ENCODE peak calls at places on chromosome 21, in ten cellular contexts. F is Peyer's patch; Y is psoas muscle; V is effector memory CD4-positive, alpha-beta T cell; W is lung; Z is uterus; G is brain microvascular endothelial cell; C is hepatocyte; B is spleen; L is fibroblast of lung. K is an unnamed sample. For H3K27me3, the result is how much of the 10 kb centered on the place peaks cover.

GRCh38 chr21:29078884-29079765 is 5.7 kb upstream of the CCT8 start:
- DNase-seq in F (no peak), Y (no peak), V (no peak), W (peak), Z (no peak), G (no peak), C (no peak), B (no peak), L (no peak), K (no peak)

GRCh38 chr21:15436031-15436430 is 293.8 kb upstream of the USP25 start:
- DNase-seq in F (no peak), Y (no peak), V (no peak), W (no peak), Z (no peak), G (no peak), C (no peak), B (no peak), L (no peak), K (no peak)

GRCh38 chr21:25857308-25858099 is 122.7 kb downstream of the GABPA start:
- DNase-seq in F (no peak), Y (no peak), V (no peak), W (no peak), Z (no peak), G (no peak), C (no peak), B (no peak), L (peak), K (no peak)

GRCh38 chr21:29245104-29245643 is 53.5 kb upstream of the BACH1 start:
- DNase-seq in F (no peak), Y (no peak), V (no peak), W (no peak), Z (no peak), G (no peak), C (no peak), B (no peak), L (no peak), K (no peak)

GRCh38 chr21:31158789-31159581 is 120.7 kb upstream of the KRTAP19-8 start:
- DNase-seq in F (no peak), Y (no peak), V (no peak), W (no peak), Z (no peak), G (no peak), C (no peak), B (no peak), L (peak), K (no peak)

GRCh38 chr21:38894899-38895298 is 89.2 kb downstream of the ETS2 start:
- DNase-seq in F (no peak), Y (no peak), V (no peak), W (no peak), Z (no peak), G (no peak), C (no peak), B (no peak), L (no peak), K (no peak)

GRCh38 chr21:39788383-39788782 is 43.4 kb downstream of the IGSF5 start:
- DNase-seq in F (peak), Y (peak), V (no peak), W (peak), Z (peak), G (peak), C (peak), B (peak), L (peak), K (peak)

GRCh38 chr21:42393443-42393950 is 2.4 kb downstream of the TMPRSS3 start:
- DNase-seq in F (no peak), Y (no peak), V (no peak), W (no peak), Z (no peak), G (no peak), C (no peak), B (no peak), L (no peak), K (no peak)

GRCh38 chr21:20308586-20308985 is 689.6 kb upstream of the NCAM2 start:
- DNase-seq in F (no peak), Y (no peak), V (no peak), W (no peak), Z (no peak), G (no peak), C (no peak), B (no peak), L (no peak), K (no peak)

GRCh38 chr21:16033193-16033592 is 303.4 kb downstream of the USP25 start:
- DNase-seq in F (no peak), Y (no peak), V (no peak), W (no peak), Z (no peak), G (no peak), C (no peak), B (no peak), L (no peak), K (no peak)

GRCh38 chr21:20443558-20444155 is 554.6 kb upstream of the NCAM2 start:
- DNase-seq in F (no peak), Y (no peak), V (no peak), W (no peak), Z (no peak), G (no peak), C (peak), B (no peak), L (no peak), K (no peak)

GRCh38 chr21:42341776-42342542 is 8.8 kb downstream of the TFF2 start:
- DNase-seq in F (no peak), Y (no peak), V (no peak), W (no peak), Z (no peak), G (no peak), C (no peak), B (peak), L (no peak), K (peak)

GRCh38 chr21:28215214-28215954 is 777.3 kb downstream of the LTN1 start:
- DNase-seq in F (no peak), Y (no peak), V (no peak), W (no peak), Z (peak), G (peak), C (no peak), B (no peak), L (peak), K (no peak)

GRCh38 chr21:20353351-20353750 is 644.9 kb upstream of the NCAM2 start:
- DNase-seq in F (no peak), Y (no peak), V (no peak), W (no peak), Z (no peak), G (no peak), C (no peak), B (no peak), L (no peak), K (no peak)

GRCh38 chr21:32844653-32845443 is 73.3 kb upstream of the PAXBP1 start:
- DNase-seq in F (no peak), Y (no peak), V (no peak), W (no peak), Z (no peak), G (peak), C (peak), B (no peak), L (peak), K (no peak)

GRCh38 chr21:32844076-32844475 is 72.5 kb upstream of the PAXBP1 start:
- DNase-seq in F (no peak), Y (no peak), V (no peak), W (no peak), Z (no peak), G (no peak), C (no peak), B (no peak), L (no peak), K (no peak)

DNA sequence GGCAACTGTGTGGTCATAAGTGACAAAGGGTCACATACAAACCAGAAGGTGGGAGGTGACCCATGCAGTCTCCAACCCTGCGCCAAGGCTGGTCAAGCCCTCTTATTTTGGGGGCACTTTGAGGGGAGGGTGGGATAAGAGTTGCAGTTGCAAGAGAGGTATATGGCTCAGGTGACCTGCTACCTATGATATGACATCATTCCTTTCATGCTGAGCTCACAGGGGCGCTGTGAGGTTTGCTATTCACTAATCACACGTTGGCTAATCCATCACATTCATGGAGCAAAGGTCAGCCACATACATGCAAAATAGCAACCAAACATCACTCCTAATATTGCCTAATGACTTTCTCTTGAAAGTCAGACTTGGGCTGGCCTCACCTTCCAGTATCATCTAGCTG is 72.0 kb upstream of the PAXBP1 start:
- DNase-seq in F (no peak), Y (no peak), V (no peak), W (no peak), Z (no peak), G (no peak), C (no peak), B (no peak), L (no peak), K (no peak)
- H3K27me3 ChIP-seq in F (under half), Y (under half), V (under half), W (under half), Z (under half), G (under half), C (under half), B (under half), L (under half), K (under half)

GRCh38 chr21:41315726-41316125 is 875 bp upstream of the FAM3B start:
- DNase-seq in F (no peak), Y (no peak), V (no peak), W (no peak), Z (no peak), G (no peak), C (no peak), B (no peak), L (no peak), K (no peak)
- H3K27me3 ChIP-seq in F (under half), Y (under half), V (under half), W (under half), Z (under half), G (under half), C (under half), B (under half), L (under half), K (under half)

GRCh38 chr21:36564647-36565046 is 84.7 kb upstream of the CLDN14 start:
- DNase-seq in F (no peak), Y (no peak), V (no peak), W (no peak), Z (no peak), G (no peak), C (no peak), B (no peak), L (no peak), K (no peak)
- H3K27me3 ChIP-seq in F (under half), Y (under half), V (under half), W (under half), Z (under half), G (under half), C (under half), B (under half), L (under half), K (under half)

GRCh38 chr21:46265736-46266525 is 19.5 kb downstream of the MCM3AP start:
- DNase-seq in F (no peak), Y (no peak), V (no peak), W (no peak), Z (no peak), G (no peak), C (no peak), B (no peak), L (no peak), K (no peak)
- H3K27me3 ChIP-seq in F (under half), Y (under half), V (under half), W (under half), Z (under half), G (under half), C (under half), B (under half), L (under half), K (under half)

GRCh38 chr21:33027401-33028185 is 1.9 kb downstream of the OLIG2 start:
- DNase-seq in F (no peak), Y (no peak), V (no peak), W (no peak), Z (no peak), G (no peak), C (no peak), B (no peak), L (no peak), K (no peak)

GRCh38 chr21:33025471-33026298 is at the start of gene OLIG2:
- DNase-seq in F (no peak), Y (no peak), V (no peak), W (no peak), Z (no peak), G (no peak), C (no peak), B (no peak), L (no peak), K (no peak)

GRCh38 chr21:33026878-33027400 is 1.2 kb downstream of the OLIG2 start:
- DNase-seq in F (no peak), Y (no peak), V (no peak), W (no peak), Z (no peak), G (no peak), C (no peak), B (no peak), L (no peak), K (no peak)

GRCh38 chr21:33025106-33025470 is 647 bp upstream of the OLIG2 start:
- DNase-seq in F (no peak), Y (no peak), V (no peak), W (no peak), Z (no peak), G (no peak), C (no peak), B (no peak), L (no peak), K (no peak)

DNA sequence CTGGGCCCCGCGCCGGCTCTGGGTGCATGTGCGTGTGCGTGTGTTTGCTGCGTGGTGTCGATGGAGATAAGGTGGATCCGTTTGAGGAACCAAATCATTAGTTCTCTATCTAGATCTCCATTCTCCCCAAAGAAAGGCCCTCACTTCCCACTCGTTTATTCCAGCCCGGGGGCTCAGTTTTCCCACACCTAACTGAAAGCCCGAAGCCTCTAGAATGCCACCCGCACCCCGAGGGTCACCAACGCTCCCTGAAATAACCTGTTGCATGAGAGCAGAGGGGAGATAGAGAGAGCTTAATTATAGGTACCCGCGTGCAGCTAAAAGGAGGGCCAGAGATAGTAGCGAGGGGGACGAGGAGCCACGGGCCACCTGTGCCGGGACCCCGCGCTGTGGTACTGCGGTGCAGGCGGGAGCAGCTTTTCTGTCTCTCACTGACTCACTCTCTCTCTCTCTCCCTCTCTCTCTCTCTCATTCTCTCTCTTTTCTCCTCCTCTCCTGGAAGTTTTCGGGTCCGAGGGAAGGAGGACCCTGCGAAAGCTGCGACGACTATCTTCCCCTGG is 644 bp downstream of the OLIG2 start:
- DNase-seq in F (no peak), Y (no peak), V (no peak), W (no peak), Z (no peak), G (no peak), C (no peak), B (no peak), L (no peak), K (no peak)
- H3K27me3 ChIP-seq in F (half or more), Y (half or more), V (half or more), W (under half), Z (half or more), G (half or more), C (half or more), B (half or more), L (half or more), K (half or more)

GRCh38 chr21:36709868-36710728 is 11.2 kb downstream of the SIM2 start:
- DNase-seq in F (peak), Y (no peak), V (no peak), W (no peak), Z (no peak), G (no peak), C (no peak), B (peak), L (no peak), K (peak)

GRCh38 chr21:36710729-36711048 is 11.8 kb downstream of the SIM2 start:
- DNase-seq in F (peak), Y (no peak), V (no peak), W (no peak), Z (no peak), G (no peak), C (no peak), B (peak), L (no peak), K (no peak)

GRCh38 chr21:36707763-36708511 is 9.0 kb downstream of the SIM2 start:
- DNase-seq in F (peak), Y (no peak), V (no peak), W (no peak), Z (no peak), G (no peak), C (no peak), B (no peak), L (no peak), K (peak)

GRCh38 chr21:36708512-36709029 is 9.7 kb downstream of the SIM2 start:
- DNase-seq in F (peak), Y (no peak), V (no peak), W (no peak), Z (no peak), G (no peak), C (no peak), B (peak), L (no peak), K (no peak)

DNA sequence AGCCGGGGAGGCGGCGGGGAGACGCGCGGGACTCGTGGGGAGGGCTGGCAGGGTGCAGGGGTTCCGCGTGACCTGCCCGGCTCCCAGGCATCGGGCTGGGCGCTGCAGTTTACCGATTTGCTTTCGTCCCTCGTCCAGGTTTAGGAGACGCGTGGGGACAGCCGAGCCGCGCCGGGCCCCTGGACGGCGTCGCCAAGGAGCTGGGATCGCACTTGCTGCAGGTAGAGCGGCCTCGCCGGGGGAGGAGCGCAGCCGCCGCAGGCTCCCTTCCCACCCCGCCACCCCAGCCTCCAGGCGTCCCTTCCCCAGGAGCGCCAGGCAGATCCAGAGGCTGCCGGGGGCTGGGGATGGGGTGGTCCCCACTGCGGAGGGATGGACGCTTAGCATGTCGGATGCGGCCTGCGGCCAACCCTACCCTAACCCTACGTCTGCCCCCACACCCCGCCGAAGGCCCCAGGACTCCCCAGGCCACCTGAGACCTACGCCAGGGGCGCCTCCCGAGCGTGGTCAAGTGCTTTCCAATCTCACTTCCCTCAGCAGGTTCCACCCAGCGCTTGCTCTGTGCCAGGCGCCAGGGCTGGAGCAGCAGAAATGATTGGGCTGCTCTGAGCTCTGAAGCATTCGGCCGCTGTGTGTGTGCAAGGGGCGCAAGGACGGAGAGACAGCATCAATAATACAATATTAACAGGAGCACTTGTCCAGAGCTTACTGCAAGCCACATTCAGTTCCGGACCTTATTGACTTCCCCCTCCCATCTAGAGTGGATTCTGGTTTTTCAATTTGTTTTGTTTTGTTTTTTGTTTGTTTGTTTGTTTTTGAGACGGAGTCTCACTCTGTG is 10.3 kb downstream of the SIM2 start:
- DNase-seq in F (peak), Y (no peak), V (no peak), W (no peak), Z (no peak), G (no peak), C (no peak), B (peak), L (no peak), K (peak)
- H3K27me3 ChIP-seq in F (half or more), Y (under half), V (half or more), W (under half), Z (half or more), G (half or more), C (half or more), B (half or more), L (half or more), K (half or more)

GRCh38 chr21:33128538-33128937 is 58.6 kb downstream of the OLIG1 start:
- DNase-seq in F (no peak), Y (no peak), V (no peak), W (no peak), Z (no peak), G (no peak), C (no peak), B (no peak), L (no peak), K (no peak)

GRCh38 chr21:33127154-33127893 is 57.4 kb downstream of the OLIG1 start:
- DNase-seq in F (peak), Y (peak), V (no peak), W (peak), Z (peak), G (peak), C (peak), B (peak), L (peak), K (peak)

GRCh38 chr21:33125981-33126380 is 56.0 kb downstream of the OLIG1 start:
- DNase-seq in F (no peak), Y (no peak), V (no peak), W (no peak), Z (no peak), G (no peak), C (no peak), B (no peak), L (no peak), K (no peak)

GRCh38 chr21:33124879-33125278 is 54.9 kb downstream of the OLIG1 start:
- DNase-seq in F (no peak), Y (no peak), V (no peak), W (no peak), Z (no peak), G (no peak), C (no peak), B (no peak), L (no peak), K (no peak)

DNA sequence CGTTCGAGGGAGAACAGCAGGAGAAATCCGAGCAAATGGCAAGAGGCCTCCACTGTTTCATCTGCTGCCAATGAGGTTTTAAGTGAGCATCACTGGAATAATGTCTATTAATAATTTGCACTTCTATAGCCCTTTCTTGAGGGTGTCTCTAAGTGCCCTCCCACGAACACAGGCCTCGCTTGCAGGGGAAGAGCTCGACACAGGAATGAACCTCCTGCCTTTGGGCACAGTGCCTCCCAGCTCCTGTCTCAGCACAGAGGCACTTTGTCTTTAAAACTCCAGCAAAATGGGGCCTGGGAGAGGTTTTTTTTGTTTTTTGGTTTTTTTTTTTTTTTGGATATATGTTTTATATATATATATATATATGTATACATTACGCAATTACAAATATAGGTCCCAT is 56.6 kb downstream of the OLIG1 start:
- DNase-seq in F (no peak), Y (no peak), V (no peak), W (no peak), Z (no peak), G (no peak), C (no peak), B (no peak), L (no peak), K (no peak)
- H3K27me3 ChIP-seq in F (under half), Y (under half), V (under half), W (under half), Z (under half), G (under half), C (under half), B (under half), L (under half), K (under half)

GRCh38 chr21:36717901-36718465 is 19.1 kb downstream of the SIM2 start:
- DNase-seq in F (peak), Y (no peak), V (no peak), W (no peak), Z (no peak), G (no peak), C (no peak), B (no peak), L (no peak), K (no peak)

GRCh38 chr21:36716836-36717235 is 17.9 kb downstream of the SIM2 start:
- DNase-seq in F (no peak), Y (no peak), V (no peak), W (no peak), Z (no peak), G (no peak), C (no peak), B (no peak), L (no peak), K (no peak)

GRCh38 chr21:36716387-36716786 is 17.5 kb downstream of the SIM2 start:
- DNase-seq in F (no peak), Y (no peak), V (no peak), W (no peak), Z (no peak), G (no peak), C (no peak), B (no peak), L (no peak), K (no peak)

GRCh38 chr21:36718951-36719501 is 20.1 kb downstream of the SIM2 start:
- DNase-seq in F (peak), Y (no peak), V (no peak), W (no peak), Z (no peak), G (no peak), C (no peak), B (peak), L (no peak), K (peak)

DNA sequence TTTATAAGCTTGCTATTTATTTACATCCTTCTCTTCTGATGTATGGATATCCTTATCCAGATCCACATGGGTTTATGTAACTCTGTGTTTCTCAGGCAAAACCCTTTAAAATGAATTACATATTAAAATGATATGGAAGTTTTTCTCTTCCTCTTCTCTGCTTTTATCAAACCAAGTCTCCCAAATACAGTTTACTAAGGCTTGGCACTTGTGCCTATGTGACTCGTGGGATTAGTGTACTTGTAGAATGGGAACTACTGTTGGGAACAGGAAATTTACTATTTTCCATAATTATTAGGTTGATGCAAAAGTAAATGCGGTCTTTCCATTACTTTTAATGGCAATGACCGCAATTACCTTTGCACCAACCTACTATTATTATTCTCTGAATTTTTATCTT is 14.8 kb downstream of the SIM2 start:
- DNase-seq in F (no peak), Y (no peak), V (no peak), W (no peak), Z (no peak), G (no peak), C (no peak), B (no peak), L (no peak), K (no peak)
- H3K27me3 ChIP-seq in F (under half), Y (under half), V (under half), W (under half), Z (half or more), G (half or more), C (half or more), B (half or more), L (half or more), K (half or more)